ENCODE peak calls at places on chromosomes 1 and 21, in ten cellular contexts. One of them, this sample, is unnamed.

GRCh38 chr21:41294548-41295231 is 21.9 kb upstream of the FAM3B start:
- DNase-seq in osteocyte: no peak
- DNase-seq in GOT3: no peak
- DNase-seq in adrenal gland: no peak
- DNase-seq in stimulated activated CD4-positive, alpha-beta T cell treated with anti-CD3 and anti-CD28 coated beads, Interleukin-1b, Interleukin-23, amount 100 ng/mL, for 4 hours: no peak
- DNase-seq in PC-3: no peak
- DNase-seq in NCI-H2081 treated with DMSO at 0.1 percent for 48 hours: no peak
- DNase-seq in amniotic stem cell: no peak
- DNase-seq in stromal cell of bone marrow: no peak
- DNase-seq in germinal center: no peak
- DNase-seq in this sample: no peak

GRCh38 chr1:205424881-205425635 is 3.2 kb upstream of the LEMD1 start:
- DNase-seq in osteocyte: no peak
- DNase-seq in GOT3: no peak
- DNase-seq in adrenal gland: no peak
- DNase-seq in stimulated activated CD4-positive, alpha-beta T cell treated with anti-CD3 and anti-CD28 coated beads, Interleukin-1b, Interleukin-23, amount 100 ng/mL, for 4 hours: no peak
- DNase-seq in PC-3: no peak
- DNase-seq in NCI-H2081 treated with DMSO at 0.1 percent for 48 hours: no peak
- DNase-seq in amniotic stem cell: no peak
- DNase-seq in stromal cell of bone marrow: no peak
- DNase-seq in germinal center: no peak
- DNase-seq in this sample: no peak

GRCh38 chr1:172397221-172397620 is 23.3 kb upstream of the C1orf105 start:
- DNase-seq in osteocyte: no peak
- DNase-seq in GOT3: no peak
- DNase-seq in adrenal gland: no peak
- DNase-seq in stimulated activated CD4-positive, alpha-beta T cell treated with anti-CD3 and anti-CD28 coated beads, Interleukin-1b, Interleukin-23, amount 100 ng/mL, for 4 hours: no peak
- DNase-seq in PC-3: peak
- DNase-seq in NCI-H2081 treated with DMSO at 0.1 percent for 48 hours: no peak
- DNase-seq in amniotic stem cell: no peak
- DNase-seq in stromal cell of bone marrow: no peak
- DNase-seq in germinal center: no peak
- DNase-seq in this sample: no peak

GRCh38 chr1:212935387-212935981 is 14.9 kb upstream of the VASH2 start:
- DNase-seq in osteocyte: no peak
- DNase-seq in GOT3: no peak
- DNase-seq in adrenal gland: no peak
- DNase-seq in stimulated activated CD4-positive, alpha-beta T cell treated with anti-CD3 and anti-CD28 coated beads, Interleukin-1b, Interleukin-23, amount 100 ng/mL, for 4 hours: no peak
- DNase-seq in PC-3: no peak
- DNase-seq in NCI-H2081 treated with DMSO at 0.1 percent for 48 hours: no peak
- DNase-seq in amniotic stem cell: no peak
- DNase-seq in stromal cell of bone marrow: no peak
- DNase-seq in germinal center: no peak
- DNase-seq in this sample: no peak

GRCh38 chr1:119323216-119323982 is 45.2 kb upstream of the HAO2 start:
- DNase-seq in osteocyte: no peak
- DNase-seq in GOT3: no peak
- DNase-seq in adrenal gland: no peak
- DNase-seq in stimulated activated CD4-positive, alpha-beta T cell treated with anti-CD3 and anti-CD28 coated beads, Interleukin-1b, Interleukin-23, amount 100 ng/mL, for 4 hours: no peak
- DNase-seq in PC-3: no peak
- DNase-seq in NCI-H2081 treated with DMSO at 0.1 percent for 48 hours: no peak
- DNase-seq in amniotic stem cell: no peak
- DNase-seq in stromal cell of bone marrow: no peak
- DNase-seq in germinal center: no peak
- DNase-seq in this sample: no peak

GRCh38 chr21:30598802-30599201 is at the start of gene KRTAP6-2:
- DNase-seq in osteocyte: no peak
- DNase-seq in GOT3: no peak
- DNase-seq in adrenal gland: no peak
- DNase-seq in stimulated activated CD4-positive, alpha-beta T cell treated with anti-CD3 and anti-CD28 coated beads, Interleukin-1b, Interleukin-23, amount 100 ng/mL, for 4 hours: no peak
- DNase-seq in PC-3: no peak
- DNase-seq in NCI-H2081 treated with DMSO at 0.1 percent for 48 hours: no peak
- DNase-seq in amniotic stem cell: no peak
- DNase-seq in stromal cell of bone marrow: no peak
- DNase-seq in germinal center: no peak
- DNase-seq in this sample: no peak

GRCh38 chr1:180270767-180271639 is 40.9 kb downstream of the LHX4 start:
- DNase-seq in osteocyte: peak
- DNase-seq in GOT3: no peak
- DNase-seq in adrenal gland: no peak
- DNase-seq in stimulated activated CD4-positive, alpha-beta T cell treated with anti-CD3 and anti-CD28 coated beads, Interleukin-1b, Interleukin-23, amount 100 ng/mL, for 4 hours: no peak
- DNase-seq in PC-3: no peak
- DNase-seq in NCI-H2081 treated with DMSO at 0.1 percent for 48 hours: no peak
- DNase-seq in amniotic stem cell: no peak
- DNase-seq in stromal cell of bone marrow: no peak
- DNase-seq in germinal center: no peak
- DNase-seq in this sample: no peak

GRCh38 chr1:245448858-245449534 is 294.2 kb downstream of the KIF26B start:
- DNase-seq in osteocyte: no peak
- DNase-seq in GOT3: no peak
- DNase-seq in adrenal gland: no peak
- DNase-seq in stimulated activated CD4-positive, alpha-beta T cell treated with anti-CD3 and anti-CD28 coated beads, Interleukin-1b, Interleukin-23, amount 100 ng/mL, for 4 hours: no peak
- DNase-seq in PC-3: no peak
- DNase-seq in NCI-H2081 treated with DMSO at 0.1 percent for 48 hours: no peak
- DNase-seq in amniotic stem cell: no peak
- DNase-seq in stromal cell of bone marrow: no peak
- DNase-seq in germinal center: no peak
- DNase-seq in this sample: no peak

GRCh38 chr1:185409763-185410528 is 92.9 kb upstream of the IVNS1ABP start:
- DNase-seq in osteocyte: no peak
- DNase-seq in GOT3: no peak
- DNase-seq in adrenal gland: no peak
- DNase-seq in stimulated activated CD4-positive, alpha-beta T cell treated with anti-CD3 and anti-CD28 coated beads, Interleukin-1b, Interleukin-23, amount 100 ng/mL, for 4 hours: no peak
- DNase-seq in PC-3: no peak
- DNase-seq in NCI-H2081 treated with DMSO at 0.1 percent for 48 hours: no peak
- DNase-seq in amniotic stem cell: no peak
- DNase-seq in stromal cell of bone marrow: no peak
- DNase-seq in germinal center: no peak
- DNase-seq in this sample: no peak

GRCh38 chr1:78095618-78096416 is 50.1 kb downstream of the GIPC2 start:
- DNase-seq in osteocyte: no peak
- DNase-seq in GOT3: no peak
- DNase-seq in adrenal gland: peak
- DNase-seq in stimulated activated CD4-positive, alpha-beta T cell treated with anti-CD3 and anti-CD28 coated beads, Interleukin-1b, Interleukin-23, amount 100 ng/mL, for 4 hours: no peak
- DNase-seq in PC-3: no peak
- DNase-seq in NCI-H2081 treated with DMSO at 0.1 percent for 48 hours: no peak
- DNase-seq in amniotic stem cell: no peak
- DNase-seq in stromal cell of bone marrow: peak
- DNase-seq in germinal center: no peak
- DNase-seq in this sample: no peak

GRCh38 chr1:214662386-214662785 is 59.4 kb downstream of the CENPF start:
- DNase-seq in osteocyte: no peak
- DNase-seq in GOT3: no peak
- DNase-seq in adrenal gland: no peak
- DNase-seq in stimulated activated CD4-positive, alpha-beta T cell treated with anti-CD3 and anti-CD28 coated beads, Interleukin-1b, Interleukin-23, amount 100 ng/mL, for 4 hours: no peak
- DNase-seq in PC-3: no peak
- DNase-seq in NCI-H2081 treated with DMSO at 0.1 percent for 48 hours: no peak
- DNase-seq in amniotic stem cell: no peak
- DNase-seq in stromal cell of bone marrow: no peak
- DNase-seq in germinal center: no peak
- DNase-seq in this sample: no peak

GRCh38 chr1:231557898-231558710 is 29.6 kb downstream of the TSNAX start:
- DNase-seq in osteocyte: no peak
- DNase-seq in GOT3: no peak
- DNase-seq in adrenal gland: no peak
- DNase-seq in stimulated activated CD4-positive, alpha-beta T cell treated with anti-CD3 and anti-CD28 coated beads, Interleukin-1b, Interleukin-23, amount 100 ng/mL, for 4 hours: no peak
- DNase-seq in PC-3: peak
- DNase-seq in NCI-H2081 treated with DMSO at 0.1 percent for 48 hours: no peak
- DNase-seq in amniotic stem cell: peak
- DNase-seq in stromal cell of bone marrow: no peak
- DNase-seq in germinal center: no peak
- DNase-seq in this sample: no peak

GRCh38 chr1:39919545-39919944 is 17.8 kb upstream of the MYCL start:
- DNase-seq in osteocyte: no peak
- DNase-seq in GOT3: no peak
- DNase-seq in adrenal gland: no peak
- DNase-seq in stimulated activated CD4-positive, alpha-beta T cell treated with anti-CD3 and anti-CD28 coated beads, Interleukin-1b, Interleukin-23, amount 100 ng/mL, for 4 hours: peak
- DNase-seq in PC-3: peak
- DNase-seq in NCI-H2081 treated with DMSO at 0.1 percent for 48 hours: peak
- DNase-seq in amniotic stem cell: peak
- DNase-seq in stromal cell of bone marrow: peak
- DNase-seq in germinal center: peak
- DNase-seq in this sample: no peak

GRCh38 chr21:45641480-45642035 is 2.0 kb upstream of the PCBP3 start:
- DNase-seq in osteocyte: no peak
- DNase-seq in GOT3: no peak
- DNase-seq in adrenal gland: no peak
- DNase-seq in stimulated activated CD4-positive, alpha-beta T cell treated with anti-CD3 and anti-CD28 coated beads, Interleukin-1b, Interleukin-23, amount 100 ng/mL, for 4 hours: no peak
- DNase-seq in PC-3: no peak
- DNase-seq in NCI-H2081 treated with DMSO at 0.1 percent for 48 hours: no peak
- DNase-seq in amniotic stem cell: no peak
- DNase-seq in stromal cell of bone marrow: no peak
- DNase-seq in germinal center: no peak
- DNase-seq in this sample: no peak

GRCh38 chr1:94768046-94768445 is 52.1 kb upstream of the SLC44A3 start:
- DNase-seq in osteocyte: no peak
- DNase-seq in GOT3: no peak
- DNase-seq in adrenal gland: no peak
- DNase-seq in stimulated activated CD4-positive, alpha-beta T cell treated with anti-CD3 and anti-CD28 coated beads, Interleukin-1b, Interleukin-23, amount 100 ng/mL, for 4 hours: no peak
- DNase-seq in PC-3: no peak
- DNase-seq in NCI-H2081 treated with DMSO at 0.1 percent for 48 hours: no peak
- DNase-seq in amniotic stem cell: no peak
- DNase-seq in stromal cell of bone marrow: no peak
- DNase-seq in germinal center: no peak
- DNase-seq in this sample: no peak

GRCh38 chr1:167819849-167820683 is 93.9 kb downstream of the ADCY10 start:
- DNase-seq in osteocyte: peak
- DNase-seq in GOT3: peak
- DNase-seq in adrenal gland: peak
- DNase-seq in stimulated activated CD4-positive, alpha-beta T cell treated with anti-CD3 and anti-CD28 coated beads, Interleukin-1b, Interleukin-23, amount 100 ng/mL, for 4 hours: peak
- DNase-seq in PC-3: peak
- DNase-seq in NCI-H2081 treated with DMSO at 0.1 percent for 48 hours: no peak
- DNase-seq in amniotic stem cell: peak
- DNase-seq in stromal cell of bone marrow: peak
- DNase-seq in germinal center: peak
- DNase-seq in this sample: no peak

GRCh38 chr21:34351786-34352241 is 12.0 kb upstream of the KCNE2 start:
- DNase-seq in osteocyte: no peak
- DNase-seq in GOT3: no peak
- DNase-seq in adrenal gland: peak
- DNase-seq in stimulated activated CD4-positive, alpha-beta T cell treated with anti-CD3 and anti-CD28 coated beads, Interleukin-1b, Interleukin-23, amount 100 ng/mL, for 4 hours: no peak
- DNase-seq in PC-3: peak
- DNase-seq in NCI-H2081 treated with DMSO at 0.1 percent for 48 hours: peak
- DNase-seq in amniotic stem cell: no peak
- DNase-seq in stromal cell of bone marrow: no peak
- DNase-seq in germinal center: peak
- DNase-seq in this sample: no peak

GRCh38 chr1:172478485-172478884 is 34.6 kb upstream of the PIGC start:
- DNase-seq in osteocyte: no peak
- DNase-seq in GOT3: no peak
- DNase-seq in adrenal gland: no peak
- DNase-seq in stimulated activated CD4-positive, alpha-beta T cell treated with anti-CD3 and anti-CD28 coated beads, Interleukin-1b, Interleukin-23, amount 100 ng/mL, for 4 hours: no peak
- DNase-seq in PC-3: peak
- DNase-seq in NCI-H2081 treated with DMSO at 0.1 percent for 48 hours: no peak
- DNase-seq in amniotic stem cell: no peak
- DNase-seq in stromal cell of bone marrow: no peak
- DNase-seq in germinal center: no peak
- DNase-seq in this sample: no peak

GRCh38 chr1:18336811-18337210 is 143.9 kb upstream of the KLHDC7A start:
- DNase-seq in osteocyte: no peak
- DNase-seq in GOT3: no peak
- DNase-seq in adrenal gland: no peak
- DNase-seq in stimulated activated CD4-positive, alpha-beta T cell treated with anti-CD3 and anti-CD28 coated beads, Interleukin-1b, Interleukin-23, amount 100 ng/mL, for 4 hours: no peak
- DNase-seq in PC-3: no peak
- DNase-seq in NCI-H2081 treated with DMSO at 0.1 percent for 48 hours: no peak
- DNase-seq in amniotic stem cell: no peak
- DNase-seq in stromal cell of bone marrow: no peak
- DNase-seq in germinal center: no peak
- DNase-seq in this sample: no peak

GRCh38 chr1:210743038-210743437 is 390.9 kb downstream of the KCNH1 start:
- DNase-seq in osteocyte: peak
- DNase-seq in GOT3: no peak
- DNase-seq in adrenal gland: no peak
- DNase-seq in stimulated activated CD4-positive, alpha-beta T cell treated with anti-CD3 and anti-CD28 coated beads, Interleukin-1b, Interleukin-23, amount 100 ng/mL, for 4 hours: no peak
- DNase-seq in PC-3: no peak
- DNase-seq in NCI-H2081 treated with DMSO at 0.1 percent for 48 hours: no peak
- DNase-seq in amniotic stem cell: no peak
- DNase-seq in stromal cell of bone marrow: no peak
- DNase-seq in germinal center: no peak
- DNase-seq in this sample: no peak

GRCh38 chr21:31557421-31557955 is 102.0 kb upstream of the SOD1 start:
- DNase-seq in osteocyte: no peak
- DNase-seq in GOT3: no peak
- DNase-seq in adrenal gland: no peak
- DNase-seq in stimulated activated CD4-positive, alpha-beta T cell treated with anti-CD3 and anti-CD28 coated beads, Interleukin-1b, Interleukin-23, amount 100 ng/mL, for 4 hours: no peak
- DNase-seq in PC-3: no peak
- DNase-seq in NCI-H2081 treated with DMSO at 0.1 percent for 48 hours: no peak
- DNase-seq in amniotic stem cell: no peak
- DNase-seq in stromal cell of bone marrow: no peak
- DNase-seq in germinal center: peak
- DNase-seq in this sample: no peak

GRCh38 chr1:31625180-31625514 is 7.7 kb downstream of the HCRTR1 start:
- DNase-seq in osteocyte: no peak
- DNase-seq in GOT3: no peak
- DNase-seq in adrenal gland: no peak
- DNase-seq in stimulated activated CD4-positive, alpha-beta T cell treated with anti-CD3 and anti-CD28 coated beads, Interleukin-1b, Interleukin-23, amount 100 ng/mL, for 4 hours: no peak
- DNase-seq in PC-3: no peak
- DNase-seq in NCI-H2081 treated with DMSO at 0.1 percent for 48 hours: no peak
- DNase-seq in amniotic stem cell: no peak
- DNase-seq in stromal cell of bone marrow: no peak
- DNase-seq in germinal center: no peak
- DNase-seq in this sample: no peak

GRCh38 chr1:35725591-35725990 is 6.9 kb upstream of the C1orf216 start:
- DNase-seq in osteocyte: no peak
- DNase-seq in GOT3: no peak
- DNase-seq in adrenal gland: no peak
- DNase-seq in stimulated activated CD4-positive, alpha-beta T cell treated with anti-CD3 and anti-CD28 coated beads, Interleukin-1b, Interleukin-23, amount 100 ng/mL, for 4 hours: no peak
- DNase-seq in PC-3: no peak
- DNase-seq in NCI-H2081 treated with DMSO at 0.1 percent for 48 hours: no peak
- DNase-seq in amniotic stem cell: no peak
- DNase-seq in stromal cell of bone marrow: no peak
- DNase-seq in germinal center: no peak
- DNase-seq in this sample: no peak

GRCh38 chr1:208988811-208989222 is 594.7 kb upstream of the CAMK1G start:
- DNase-seq in osteocyte: no peak
- DNase-seq in GOT3: no peak
- DNase-seq in adrenal gland: peak
- DNase-seq in stimulated activated CD4-positive, alpha-beta T cell treated with anti-CD3 and anti-CD28 coated beads, Interleukin-1b, Interleukin-23, amount 100 ng/mL, for 4 hours: no peak
- DNase-seq in PC-3: peak
- DNase-seq in NCI-H2081 treated with DMSO at 0.1 percent for 48 hours: no peak
- DNase-seq in amniotic stem cell: peak
- DNase-seq in stromal cell of bone marrow: peak
- DNase-seq in germinal center: no peak
- DNase-seq in this sample: no peak

This sample was measured in brain pericyte.